ENCODE peak calls at places on chromosomes 7 and 10, in ten cellular contexts. A is lower lobe of right lung, G is suprapubic skin, C is tibial artery, N is SK-N-SH, J is cardiac muscle cell, L is HCT116, K is ovary, I is astrocyte, F is IMR-90. E is an unnamed sample.
A peak's percentile ranks its signal among the peaks of the same experiment; 100 is the strongest.

GRCh38 chr7:141558544-141559183 is 7.5 kb downstream of the AGK start:
- DNase-seq in A (no peak), G (no peak), C (no peak), N (no peak), J (peak; percentile 26), L (no peak), K (no peak), I (peak; percentile 76), F (peak; percentile 55), E (no peak)

GRCh38 chr7:14748461-14748860 is 154.1 kb downstream of the DGKB start:
- DNase-seq in A (no peak), G (no peak), C (no peak), N (no peak), J (peak; percentile 92), L (peak; percentile 39), K (no peak), I (peak; percentile 90), F (peak; percentile 77), E (no peak)

GRCh38 chr10:97868134-97868685 is 18.6 kb downstream of the GOLGA7B start:
- DNase-seq in A (no peak), G (no peak), C (no peak), N (no peak), J (no peak), L (no peak), K (no peak), I (no peak), F (no peak), E (no peak)

GRCh38 chr10:14360951-14361350 is 30.2 kb upstream of the FRMD4A start:
- DNase-seq in A (no peak), G (no peak), C (no peak), N (no peak), J (no peak), L (no peak), K (no peak), I (no peak), F (no peak), E (no peak)

GRCh38 chr10:118101501-118101900 is 54.8 kb upstream of the RAB11FIP2 start:
- DNase-seq in A (no peak), G (no peak), C (no peak), N (no peak), J (peak; percentile 38), L (no peak), K (no peak), I (peak; percentile 47), F (no peak), E (no peak)

GRCh38 chr7:16129431-16130126 is 291.8 kb downstream of the CRPPA start:
- DNase-seq in A (no peak), G (no peak), C (no peak), N (no peak), J (peak; percentile 61), L (peak; percentile 34), K (no peak), I (peak; percentile 87), F (peak; percentile 80), E (no peak)

GRCh38 chr10:69685802-69686585 is 55.9 kb downstream of the FAM241B start:
- DNase-seq in A (peak; percentile 47), G (no peak), C (peak; percentile 93), N (peak; percentile 74), J (peak; percentile 55), L (no peak), K (no peak), I (peak; percentile 32), F (peak; percentile 20), E (no peak)

GRCh38 chr10:1488970-1489548 is 248.3 kb downstream of the ADARB2 start:
- DNase-seq in A (no peak), G (no peak), C (no peak), N (no peak), J (no peak), L (no peak), K (no peak), I (no peak), F (no peak), E (peak; percentile 9)

DNA sequence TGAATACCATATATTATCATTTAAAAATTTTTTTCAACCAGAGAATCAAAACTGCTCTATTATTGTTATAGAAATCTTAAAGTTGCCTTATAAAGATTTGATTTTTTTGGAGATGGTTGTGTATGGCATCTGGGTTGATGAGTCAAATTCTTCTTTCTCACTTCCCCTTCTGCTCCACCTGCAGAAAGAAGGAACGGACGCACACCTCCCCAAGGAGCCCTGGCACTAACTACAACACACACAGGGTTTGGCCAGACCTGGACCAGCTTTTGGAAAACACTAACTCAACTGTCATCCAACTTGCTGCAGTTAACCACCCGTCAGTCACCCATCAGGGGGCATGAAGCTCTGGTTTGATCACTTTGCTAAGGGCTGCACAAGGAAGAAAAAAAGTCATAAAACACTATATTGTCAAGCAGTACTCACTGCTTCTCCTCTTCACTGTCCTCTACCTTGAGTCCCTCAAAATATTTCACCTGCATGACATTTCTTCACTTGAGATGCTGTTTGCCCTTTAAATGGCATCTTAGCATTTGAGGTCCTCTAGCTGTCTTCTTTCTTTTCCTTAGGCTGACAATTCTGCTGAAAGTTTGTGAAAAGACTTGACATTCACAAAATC is 266.7 kb upstream of the PHF14 start:
- DNase-seq in A (no peak), G (no peak), C (no peak), N (no peak), J (no peak), L (no peak), K (no peak), I (no peak), F (no peak), E (no peak)
- H3K4me3 ChIP-seq in A (no peak overlapping the region), G (no peak overlapping the region), C (no peak overlapping the region), N (no peak overlapping the region), J (no peak overlapping the region), L (no peak overlapping the region), K (no peak overlapping the region), I (no peak overlapping the region), F (no peak overlapping the region), E (no peak overlapping the region)

GRCh38 chr7:898460-898854 is 22.1 kb downstream of the GET4 start:
- DNase-seq in A (no peak), G (no peak), C (no peak), N (no peak), J (no peak), L (no peak), K (no peak), I (no peak), F (no peak), E (no peak)
- H3K36me3 ChIP-seq in A (peaks cover 62% of the 10 kb centered on the region), G (peaks cover 50% of the 10 kb centered on the region), C (peaks cover 55% of the 10 kb centered on the region), N (no peaks in the 10 kb centered on the region), J (peaks cover 12% of the 10 kb centered on the region), L (peaks cover 4% of the 10 kb centered on the region), K (no peaks in the 10 kb centered on the region), I (no peaks in the 10 kb centered on the region), F (peaks cover 30% of the 10 kb centered on the region), E (peaks cover 6% of the 10 kb centered on the region)

DNA sequence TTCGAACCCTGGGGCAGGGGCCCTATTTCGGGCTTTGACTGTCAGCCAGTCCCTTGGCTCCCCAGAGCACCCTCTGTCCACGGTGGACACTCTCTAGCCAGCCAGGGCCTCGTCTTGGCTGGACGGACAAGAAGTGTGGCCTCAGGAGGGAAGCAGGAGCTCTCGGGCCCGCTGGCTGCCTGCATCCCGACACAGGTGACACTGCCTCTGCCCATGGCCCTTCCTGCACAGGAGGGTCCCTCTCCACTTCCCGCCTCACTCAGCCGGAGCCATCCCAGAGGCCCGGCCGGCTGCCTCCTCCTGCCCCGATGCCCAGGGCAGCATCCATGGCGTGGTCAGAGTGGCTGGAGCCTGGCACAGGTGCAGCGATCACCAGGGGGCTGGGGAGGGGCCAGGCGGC is 7.9 kb downstream of the ADGRA1 start:
- DNase-seq in A (no peak), G (no peak), C (no peak), N (no peak), J (no peak), L (no peak), K (no peak), I (no peak), F (no peak), E (no peak)
- H3K27me3 ChIP-seq in A (peaks cover 60% of the 10 kb centered on the region), G (peaks cover 76% of the 10 kb centered on the region), C (no peaks in the 10 kb centered on the region), N (no peaks in the 10 kb centered on the region), J (peaks cover 56% of the 10 kb centered on the region), L (no peaks in the 10 kb centered on the region), K (no peaks in the 10 kb centered on the region), I (no peaks in the 10 kb centered on the region), F (peaks cover 27% of the 10 kb centered on the region), E (no peaks in the 10 kb centered on the region)

DNA sequence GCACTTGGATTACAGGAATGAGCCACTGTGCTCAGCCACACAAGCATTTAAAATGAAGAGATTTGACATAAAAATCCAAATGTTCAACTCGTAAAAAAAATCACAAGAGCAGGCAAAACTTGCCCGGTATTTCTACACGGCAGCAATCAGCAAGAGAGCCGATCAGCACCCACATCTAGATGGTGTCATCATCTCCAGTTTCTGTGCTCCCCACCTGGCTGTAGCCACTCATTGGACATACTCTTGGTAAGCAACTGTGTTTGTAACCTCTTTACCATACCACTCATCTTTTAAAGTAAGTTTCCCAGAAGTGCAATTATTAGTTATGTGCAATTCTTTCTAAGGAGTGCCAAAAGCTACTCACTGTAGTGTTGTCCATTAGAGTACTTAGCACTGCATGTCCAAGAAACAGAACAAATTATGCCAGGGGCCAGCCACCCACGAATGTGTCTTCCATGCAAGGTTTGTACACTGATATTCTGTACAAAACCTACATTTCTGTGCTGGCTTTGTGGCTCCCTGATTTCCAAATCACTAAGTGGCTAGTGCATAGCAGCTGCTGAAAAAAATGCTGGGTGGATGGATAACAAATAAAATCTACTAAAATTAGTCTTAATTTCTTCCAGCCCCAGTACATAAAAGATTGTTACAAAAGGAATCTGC is 132.0 kb downstream of the SRPK2 start:
- DNase-seq in A (no peak), G (no peak), C (no peak), N (no peak), J (no peak), L (no peak), K (no peak), I (no peak), F (no peak), E (no peak)
- H3K4me3 ChIP-seq in A (no peak overlapping the region), G (no peak overlapping the region), C (no peak overlapping the region), N (no peak overlapping the region), J (no peak overlapping the region), L (no peak overlapping the region), K (no peak overlapping the region), I (no peak overlapping the region), F (no peak overlapping the region), E (no peak overlapping the region)